ENCODE peak calls at places on chromosome 5, in five cellular contexts. Y is amniotic stem cell, U is KBM-7, X is T-helper 9 cell, S is T-helper 2 cell. I is an unnamed sample.

GRCh38 chr5:99104538-99105132 is 175.8 kb upstream of the CHD1 start:
- DNase-seq in Y (no peak), U (peak), X (no peak), S (no peak), I (peak)

GRCh38 chr5:20105915-20106314 is 117.9 kb upstream of the CDH18 start:
- DNase-seq in Y (no peak), U (no peak), X (no peak), S (no peak), I (no peak)

GRCh38 chr5:127665641-127666040 is 16.8 kb downstream of the CTXN3 start:
- DNase-seq in Y (no peak), U (no peak), X (no peak), S (no peak), I (no peak)

GRCh38 chr5:157607371-157608161 is 32.0 kb upstream of the ADAM19 start:
- DNase-seq in Y (peak), U (no peak), X (peak), S (peak), I (peak)

GRCh38 chr5:171961117-171961516 is 45.3 kb downstream of the FBXW11 start:
- DNase-seq in Y (no peak), U (no peak), X (no peak), S (no peak), I (no peak)

GRCh38 chr5:155733935-155734334 is 593.0 kb upstream of the SGCD start:
- DNase-seq in Y (no peak), U (no peak), X (no peak), S (no peak), I (no peak)

GRCh38 chr5:154857091-154857533 is 1.3 kb upstream of the CNOT8 start:
- DNase-seq in Y (no peak), U (no peak), X (peak), S (peak), I (no peak)

GRCh38 chr5:45521067-45521466 is 175.1 kb downstream of the HCN1 start:
- DNase-seq in Y (no peak), U (peak), X (no peak), S (no peak), I (peak)

GRCh38 chr5:170508036-170508435 is 4.2 kb downstream of the KCNIP1 start:
- DNase-seq in Y (no peak), U (no peak), X (no peak), S (no peak), I (peak)

GRCh38 chr5:134539732-134540131 is 14.3 kb downstream of the JADE2 start:
- DNase-seq in Y (no peak), U (no peak), X (no peak), S (no peak), I (no peak)

GRCh38 chr5:1172670-1173404 is 28.6 kb upstream of the SLC6A19 start:
- DNase-seq in Y (no peak), U (no peak), X (no peak), S (no peak), I (no peak)

GRCh38 chr5:157965989-157966388 is 107.0 kb upstream of the CLINT1 start:
- DNase-seq in Y (no peak), U (no peak), X (no peak), S (no peak), I (no peak)

GRCh38 chr5:172669808-172670402 is 28.8 kb downstream of the NEURL1B start:
- DNase-seq in Y (no peak), U (no peak), X (no peak), S (no peak), I (no peak)

GRCh38 chr5:3904584-3904983 is 309.0 kb downstream of the IRX1 start:
- DNase-seq in Y (no peak), U (no peak), X (no peak), S (no peak), I (no peak)